ENCODE peak calls at places on chromosomes 5 and 9, in five cellular contexts. L is stimulated activated CD4-positive, alpha-beta T cell treated with anti-CD3 and anti-CD28 coated beads, Interleukin-4, amount 100 ng/mL, for 24 hours; U is Calu3; G is left colon; B is GM12891. R is an unnamed sample.

GRCh38 chr5:33068786-33069185 is 357.7 kb downstream of the NPR3 start:
- DNase-seq in G (no peak), L (no peak), B (no peak), U (no peak), R (no peak)

GRCh38 chr5:25419684-25420083 is 774.9 kb upstream of the CDH10 start:
- DNase-seq in L (no peak), B (no peak), U (no peak), G (no peak), R (no peak)

GRCh38 chr9:136722093-136722968 is 10.0 kb downstream of the DIPK1B start:
- DNase-seq in L (no peak), U (no peak), G (no peak), B (no peak), R (no peak)

GRCh38 chr9:97640290-97640689 is 6.7 kb downstream of the NCBP1 start:
- DNase-seq in U (no peak), G (no peak), L (no peak), B (no peak), R (no peak)

GRCh38 chr5:3590967-3591900 is 4.4 kb upstream of the IRX1 start:
- DNase-seq in G (no peak), L (no peak), U (no peak), B (no peak), R (no peak)

GRCh38 chr9:113513541-113513940 is 50.0 kb downstream of the RGS3 start:
- DNase-seq in L (no peak), U (no peak), G (no peak), B (no peak), R (no peak)

GRCh38 chr9:3261484-3261883 is 264.3 kb downstream of the RFX3 start:
- DNase-seq in G (no peak), L (no peak), U (no peak), B (no peak), R (no peak)

GRCh38 chr5:81537905-81538535 is 144.1 kb upstream of the ACOT12 start:
- DNase-seq in L (no peak), U (no peak), B (no peak), G (no peak), R (no peak)

GRCh38 chr9:88773627-88774244 is 217.5 kb upstream of the S1PR3 start:
- DNase-seq in B (no peak), L (no peak), U (no peak), G (no peak), R (no peak)

GRCh38 chr5:115069087-115069968 is 100.4 kb downstream of the TRIM36 start:
- DNase-seq in G (peak), L (no peak), U (peak), B (no peak), R (no peak)

GRCh38 chr9:28317706-28318210 is 744.5 kb upstream of the C9orf72 start:
- DNase-seq in L (no peak), B (no peak), G (no peak), U (no peak), R (no peak)

GRCh38 chr5:51960617-51961115 is 577.4 kb downstream of the ISL1 start:
- DNase-seq in G (no peak), U (no peak), B (no peak), L (no peak), R (no peak)

GRCh38 chr5:1471997-1472963 is 27.0 kb upstream of the SLC6A3 start:
- DNase-seq in U (no peak), B (no peak), L (no peak), G (no peak), R (no peak)

GRCh38 chr9:73116030-73116429 is 35.6 kb upstream of the ANXA1 start:
- DNase-seq in L (peak), G (no peak), U (no peak), B (no peak), R (no peak)

GRCh38 chr9:111548623-111549022 is 23.6 kb downstream of the ZNF483 start:
- DNase-seq in L (no peak), B (no peak), U (no peak), G (no peak), R (no peak)

R was measured in NCI-H187 treated with DMSO at 0.1 percent for 48 hours.